ENCODE peak calls at places on chromosomes 7 and 10, in six cellular contexts. V is PC-3, P is HCT116, I is hepatocyte, U is neural progenitor cell, D is GM23248. T is an unnamed sample.

GRCh38 chr7:21580073-21580521 is 37.3 kb downstream of the DNAH11 start:
- DNase-seq in I (no peak), U (no peak), P (no peak), V (peak; percentile 65), D (peak; percentile 72), T (no peak)

GRCh38 chr10:75035975-75036708 is 75.3 kb upstream of the SAMD8 start:
- DNase-seq in I (no peak), P (no peak), U (no peak), V (peak; percentile 74), D (peak; percentile 77), T (no peak)

GRCh38 chr7:121003986-121004685 is 15.6 kb downstream of the CPED1 start:
- DNase-seq in U (no peak), I (no peak), D (no peak), P (no peak), V (no peak), T (no peak)

GRCh38 chr7:149496642-149497391 is 792 bp downstream of the ZNF746 start:
- DNase-seq in I (peak; percentile 65), P (no peak), V (peak; percentile 23), D (peak; percentile 64), U (peak; percentile 53), T (peak; percentile 43)

GRCh38 chr10:118569241-118569881 is 26.1 kb downstream of the PRLHR start:
- DNase-seq in V (no peak), D (peak; percentile 88), P (no peak), I (no peak), U (no peak), T (no peak)

GRCh38 chr10:132558516-132559413 is 21.2 kb downstream of the INPP5A start:
- DNase-seq in P (no peak), D (no peak), V (no peak), U (no peak), I (no peak), T (no peak)

GRCh38 chr10:129963831-129964501 is at the start of gene EBF3:
- DNase-seq in D (peak; percentile 83), P (no peak), I (peak; percentile 82), V (peak; percentile 9), U (peak; percentile 96), T (no peak)

GRCh38 chr10:122639801-122640200 is 59.8 kb downstream of the C10orf120 start:
- DNase-seq in D (no peak), U (no peak), I (no peak), V (no peak), P (no peak), T (no peak)

GRCh38 chr10:100817268-100817839 is 72.0 kb downstream of the PAX2 start:
- DNase-seq in D (no peak), V (no peak), I (no peak), U (peak; percentile 70), P (no peak), T (no peak)

GRCh38 chr7:28020302-28020940 is 160.2 kb downstream of the JAZF1 start:
- DNase-seq in P (peak; percentile 64), V (peak; percentile 82), U (peak; percentile 85), I (peak; percentile 86), D (peak; percentile 85), T (peak; percentile 67)

GRCh38 chr10:126063353-126063791 is 167.0 kb downstream of the FANK1 start:
- DNase-seq in I (no peak), V (peak; percentile 81), P (peak; percentile 19), D (peak; percentile 88), U (no peak), T (no peak)

GRCh38 chr7:30034501-30034900 is 6.3 kb downstream of the PLEKHA8 start:
- DNase-seq in U (no peak), V (no peak), D (no peak), I (no peak), P (no peak), T (no peak)

GRCh38 chr7:30029696-30030095 is 1.5 kb downstream of the PLEKHA8 start:
- DNase-seq in V (no peak), P (no peak), I (peak; percentile 17), D (peak; percentile 51), U (peak; percentile 23), T (peak; percentile 62)

GRCh38 chr7:30036220-30036619 is 8.0 kb downstream of the PLEKHA8 start:
- DNase-seq in U (no peak), D (no peak), P (no peak), V (no peak), I (no peak), T (no peak)

GRCh38 chr7:30028749-30029635 is 780 bp downstream of the PLEKHA8 start:
- DNase-seq in U (peak; percentile 74), P (peak; percentile 12), D (peak; percentile 68), V (peak; percentile 32), I (peak; percentile 55), T (peak; percentile 70)

GRCh38 chr7:30032310-30033125 is 4.3 kb downstream of the PLEKHA8 start:
- DNase-seq in U (no peak), I (no peak), P (no peak), D (peak; percentile 72), V (peak; percentile 38), T (peak; percentile 70)
- TF ChIP-seq EZH2phosphoT487 in U (no peak), I (no peak), P (no peak), D (no peak), V (no peak), T (no peak)

GRCh38 chr10:11758527-11759236 is 16.5 kb downstream of the ECHDC3 start:
- DNase-seq in D (no peak), I (no peak), V (no peak), U (no peak), P (no peak), T (no peak)
- H3K27ac ChIP-seq in D (no peak overlapping the region), I (peak overlapping the region; percentile 89), V (no peak overlapping the region), U (no peak overlapping the region), P (no peak overlapping the region), T (no peak overlapping the region)

GRCh38 chr10:1086787-1087186 is 30.6 kb downstream of the WDR37 start:
- DNase-seq in P (no peak), I (no peak), D (no peak), U (no peak), V (no peak), T (no peak)

GRCh38 chr10:1093696-1094095 is 37.5 kb downstream of the WDR37 start:
- DNase-seq in V (no peak), I (no peak), U (no peak), P (no peak), D (no peak), T (no peak)

GRCh38 chr10:1090696-1091095 is 34.5 kb downstream of the WDR37 start:
- DNase-seq in V (no peak), I (no peak), U (no peak), P (no peak), D (no peak), T (no peak)

GRCh38 chr10:1085258-1085657 is 29.1 kb downstream of the WDR37 start:
- DNase-seq in V (no peak), U (no peak), I (no peak), D (no peak), P (no peak), T (no peak)

GRCh38 chr10:1089017-1089689 is 33.0 kb downstream of the WDR37 start:
- DNase-seq in D (no peak), P (no peak), I (no peak), V (no peak), U (no peak), T (no peak)
- H3K36me3 ChIP-seq in D (peaks cover 45% of the 10 kb centered on the region), P (peaks cover 4% of the 10 kb centered on the region), I (no peaks in the 10 kb centered on the region), V (no peaks in the 10 kb centered on the region), U (peaks cover 4% of the 10 kb centered on the region), T (peaks cover 87% of the 10 kb centered on the region)

GRCh38 chr7:81173766-81174281 is 255.0 kb upstream of the SEMA3C start:
- DNase-seq in U (peak; percentile 22), D (peak; percentile 51), I (no peak), P (no peak), V (peak; percentile 70), T (no peak)
- TF ChIP-seq EZH2phosphoT487 in U (no peak), D (no peak), I (no peak), P (no peak), V (no peak), T (no peak)

DNA sequence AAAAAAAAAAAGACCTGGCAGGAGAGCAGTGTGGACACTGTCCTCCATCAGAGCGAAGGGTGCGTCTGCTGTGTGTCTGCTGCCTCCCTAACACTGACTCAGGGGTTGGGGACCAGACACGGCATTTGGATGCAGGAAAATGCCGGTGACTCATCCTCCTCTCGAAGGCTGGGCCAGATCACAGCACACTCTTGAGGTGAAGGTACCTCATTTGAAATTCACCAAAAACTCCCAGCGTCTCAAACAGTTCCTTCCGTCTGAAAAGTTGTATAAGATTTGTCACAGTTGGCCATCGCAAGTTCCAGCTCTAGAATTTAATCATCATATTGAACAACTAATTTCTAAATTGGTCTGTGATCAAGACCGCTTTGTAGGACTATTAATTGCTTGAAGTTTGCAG is 118.1 kb upstream of the LYZL2 start:
- DNase-seq in V (peak; percentile 56), I (peak; percentile 24), P (no peak), D (peak; percentile 86), U (no peak), T (no peak)
- H3K27ac ChIP-seq in V (no peak overlapping the region), I (no peak overlapping the region), P (no peak overlapping the region), D (no peak overlapping the region), U (no peak overlapping the region), T (no peak overlapping the region)

GRCh38 chr10:68735119-68735518 is 14.1 kb downstream of the CCAR1 start:
- DNase-seq in D (no peak), I (no peak), P (no peak), U (no peak), V (no peak), T (no peak)
- H3K36me3 ChIP-seq in D (peaks cover 53% of the 10 kb centered on the region), I (no peaks in the 10 kb centered on the region), P (peaks cover 50% of the 10 kb centered on the region), U (peaks cover 56% of the 10 kb centered on the region), V (peaks cover 69% of the 10 kb centered on the region), T (peaks cover 95% of the 10 kb centered on the region)